ENCODE peak calls at places on chromosomes 6 and 20, in four cellular contexts. L, A, F and R are unnamed samples.

GRCh38 chr6:17703256-17703694 is 3.5 kb downstream of the NUP153 start:
- DNase-seq in A (no peak), F (peak), L (peak), R (no peak)

GRCh38 chr6:15561447-15562199 is 101.2 kb downstream of the DTNBP1 start:
- DNase-seq in F (no peak), A (no peak), L (no peak), R (no peak)

GRCh38 chr6:158416841-158417759 is 104.8 kb downstream of the TULP4 start:
- DNase-seq in A (no peak), L (no peak), F (no peak), R (no peak)

GRCh38 chr6:56292505-56293181 is 45.3 kb upstream of the COL21A1 start:
- DNase-seq in A (no peak), F (peak), L (peak), R (peak)

GRCh38 chr6:31145386-31145785 is 6.5 kb upstream of the PSORS1C2 start:
- DNase-seq in A (no peak), F (no peak), L (no peak), R (no peak)

GRCh38 chr20:21623074-21623780 is 82.2 kb upstream of the PAX1 start:
- DNase-seq in A (no peak), L (no peak), F (no peak), R (no peak)

GRCh38 chr6:99602519-99603420 is 3.9 kb upstream of the PRDM13 start:
- DNase-seq in L (no peak), F (no peak), A (no peak), R (peak)

GRCh38 chr6:29414588-29414987 is at the start of gene OR12D1:
- DNase-seq in F (peak), A (no peak), L (no peak), R (peak)

GRCh38 chr20:59811681-59812171 is 121.7 kb downstream of the SYCP2 start:
- DNase-seq in F (no peak), L (no peak), A (no peak), R (no peak)

DNA sequence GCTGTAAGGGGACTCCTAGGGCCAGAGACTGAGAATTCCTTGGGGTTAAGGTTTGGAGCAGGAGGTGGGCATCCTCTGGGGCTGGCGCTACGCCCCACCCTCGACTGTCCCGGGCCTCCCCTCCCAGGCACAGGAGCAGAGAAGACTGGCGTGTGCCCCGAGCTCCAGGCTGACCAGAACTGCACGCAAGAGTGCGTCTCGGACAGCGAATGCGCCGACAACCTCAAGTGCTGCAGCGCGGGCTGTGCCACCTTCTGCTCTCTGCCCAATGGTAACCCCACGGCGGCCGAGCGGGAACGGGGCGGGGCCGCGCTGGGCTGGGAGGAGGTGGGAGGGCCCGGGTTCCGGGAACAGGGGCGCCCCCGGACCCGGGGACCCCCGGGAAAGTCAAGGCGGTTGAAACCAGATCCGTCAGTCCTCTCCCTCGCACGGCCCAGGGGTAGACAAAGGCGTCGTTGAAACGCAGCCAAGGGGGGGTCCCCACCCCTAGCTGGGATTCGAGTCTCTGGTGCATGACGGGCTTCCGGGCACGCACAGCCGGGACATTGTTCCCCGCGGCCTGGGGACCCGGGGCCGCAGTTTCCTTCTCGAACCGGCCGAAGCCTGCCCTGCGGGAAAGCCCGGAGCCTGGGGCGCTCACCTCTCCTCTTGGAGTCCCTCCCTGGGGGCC is 844 bp downstream of the WFDC2 start:
- DNase-seq in L (no peak), A (no peak), F (no peak), R (peak)
- H2AFZ ChIP-seq in L (no peak), A (no peak), F (no peak), R (peak)

GRCh38 chr6:8391934-8392333 is 43.4 kb downstream of the SLC35B3 start:
- DNase-seq in A (no peak), L (no peak), F (no peak), R (no peak)
- TF ChIP-seq JUNB in A (no peak), L (no peak), F (no peak), R (no peak)

DNA sequence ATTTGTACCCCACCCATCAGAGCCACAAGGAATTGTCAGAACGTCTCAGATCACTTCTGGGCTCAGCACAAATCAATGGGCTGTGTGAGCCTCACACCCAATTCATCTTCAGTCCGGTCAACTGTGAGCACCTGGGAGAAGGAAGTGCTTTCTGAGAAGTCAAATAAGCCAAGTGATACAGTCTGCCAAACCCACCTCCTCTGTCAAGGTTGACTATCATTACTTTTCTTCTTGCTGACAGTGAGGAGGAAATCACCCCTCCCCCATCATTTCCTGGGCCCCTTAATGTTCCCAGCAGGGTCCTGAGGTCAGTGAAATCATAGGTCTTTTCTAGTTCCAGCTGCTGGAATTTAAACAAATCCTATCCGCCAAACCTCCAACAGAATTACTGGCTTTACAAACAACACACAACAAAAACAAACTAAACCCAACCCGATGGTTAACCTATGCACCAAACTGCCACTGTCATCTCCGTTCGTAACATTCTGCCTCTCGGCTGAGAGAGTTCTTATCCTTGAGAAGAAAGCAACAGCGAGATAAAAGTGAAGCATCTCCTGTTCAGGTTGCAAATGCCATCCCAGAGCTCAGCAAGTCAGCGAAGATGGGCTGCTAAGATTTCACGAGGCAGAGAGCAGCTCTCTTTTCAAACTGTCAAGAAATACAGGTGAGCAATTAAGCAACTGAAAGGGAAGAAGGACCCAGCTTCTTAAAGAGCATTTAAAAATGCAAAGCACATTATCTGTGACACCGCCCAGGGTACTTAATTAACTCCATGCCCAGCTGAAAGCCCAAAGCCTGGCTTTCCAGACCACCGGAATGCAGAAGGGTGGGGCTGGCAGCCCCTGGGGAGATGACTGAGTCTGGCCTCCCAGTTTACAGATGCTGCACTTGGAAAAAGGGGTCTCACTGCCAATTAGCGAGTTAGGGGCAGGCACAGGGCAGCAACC is 24.7 kb downstream of the GFOD1 start:
- DNase-seq in F (no peak), A (no peak), L (no peak), R (peak)
- H3K4me3 ChIP-seq in F (no peak), A (no peak), L (no peak), R (peak)

GRCh38 chr6:73694711-73695411 is 1.1 kb upstream of the CD109 start:
- DNase-seq in L (no peak), F (no peak), A (no peak), R (no peak)

GRCh38 chr6:73699656-73700055 is 3.7 kb downstream of the CD109 start:
- DNase-seq in F (no peak), L (no peak), A (no peak), R (no peak)

GRCh38 chr6:73695619-73696421 is at the start of gene CD109:
- DNase-seq in L (no peak), A (no peak), F (peak), R (peak)

GRCh38 chr6:73700060-73700459 is 4.1 kb downstream of the CD109 start:
- DNase-seq in F (no peak), A (no peak), L (no peak), R (no peak)

GRCh38 chr6:73696990-73697651 is 1.1 kb downstream of the CD109 start:
- DNase-seq in L (no peak), F (no peak), A (no peak), R (peak)
- H2AFZ ChIP-seq in L (no peak), F (no peak), A (no peak), R (peak)

DNA sequence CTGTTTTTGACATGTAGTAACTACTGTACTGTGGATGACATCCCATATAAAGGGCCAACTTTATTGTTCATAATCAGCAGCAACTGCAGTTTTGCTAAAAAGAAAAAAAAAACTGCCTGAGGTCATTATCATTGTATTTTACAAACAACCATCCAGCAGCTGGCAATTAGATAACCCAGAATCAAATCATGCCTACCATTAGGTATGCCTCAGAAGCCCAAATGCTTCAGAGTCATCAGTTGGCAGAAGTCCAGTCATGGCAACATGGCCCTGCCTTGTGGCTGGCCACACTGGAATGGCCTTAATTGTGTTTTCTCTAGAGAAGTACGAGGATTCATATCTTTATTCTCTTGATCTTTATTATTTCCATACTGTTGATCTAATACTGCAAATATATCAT is 462.4 kb upstream of the NRSN1 start:
- DNase-seq in L (no peak), F (no peak), A (no peak), R (no peak)
- TF ChIP-seq JUNB in L (no peak), F (no peak), A (no peak), R (no peak)

GRCh38 chr20:51972031-51972430 is 169.7 kb upstream of the SALL4 start:
- DNase-seq in A (no peak), F (no peak), L (no peak), R (no peak)

GRCh38 chr20:51969191-51969590 is 166.9 kb upstream of the SALL4 start:
- DNase-seq in L (no peak), A (no peak), F (no peak), R (no peak)

GRCh38 chr20:51961964-51962761 is 159.8 kb upstream of the SALL4 start:
- DNase-seq in L (no peak), A (no peak), F (no peak), R (no peak)

GRCh38 chr20:51970858-51971257 is 168.5 kb upstream of the SALL4 start:
- DNase-seq in F (no peak), L (no peak), A (no peak), R (no peak)

GRCh38 chr20:51966296-51966971 is 164.1 kb upstream of the SALL4 start:
- DNase-seq in F (peak), A (no peak), L (peak), R (peak)
- H3K4me3 ChIP-seq in F (no peak), A (no peak), L (no peak), R (no peak)

GRCh38 chr6:6494677-6495076 is 93.8 kb upstream of the LY86 start:
- DNase-seq in L (peak), A (peak), F (peak), R (peak)
- H2AFZ ChIP-seq in L (no peak), A (no peak), F (no peak), R (peak)